ENCODE peak calls at places on chromosomes 16 and 17, in six cellular contexts. One of them, this sample, is unnamed.

GRCh38 chr17:67316776-67317175 is 49.6 kb downstream of the PSMD12 start:
- DNase-seq in body of pancreas: no peak
- DNase-seq in upper lobe of right lung: no peak
- DNase-seq in cardiac fibroblast: no peak
- DNase-seq in IMR-90: no peak
- DNase-seq in AG10803: no peak
- DNase-seq in this sample: no peak

GRCh38 chr17:14331200-14331981 is 30.5 kb downstream of the HS3ST3B1 start:
- DNase-seq in body of pancreas: no peak
- DNase-seq in upper lobe of right lung: no peak
- DNase-seq in cardiac fibroblast: no peak
- DNase-seq in IMR-90: no peak
- DNase-seq in AG10803: no peak
- DNase-seq in this sample: no peak

GRCh38 chr16:27228621-27229501 is 25.5 kb downstream of the KDM8 start:
- DNase-seq in body of pancreas: peak; percentile 68
- DNase-seq in upper lobe of right lung: no peak
- DNase-seq in cardiac fibroblast: no peak
- DNase-seq in IMR-90: no peak
- DNase-seq in AG10803: no peak
- DNase-seq in this sample: no peak

GRCh38 chr17:34761646-34762045 is 182.3 kb downstream of the TMEM132E start:
- DNase-seq in body of pancreas: no peak
- DNase-seq in upper lobe of right lung: no peak
- DNase-seq in cardiac fibroblast: no peak
- DNase-seq in IMR-90: no peak
- DNase-seq in AG10803: no peak
- DNase-seq in this sample: no peak

GRCh38 chr17:75861927-75862317 is 6.8 kb upstream of the WBP2 start:
- DNase-seq in body of pancreas: no peak
- DNase-seq in upper lobe of right lung: no peak
- DNase-seq in cardiac fibroblast: no peak
- DNase-seq in IMR-90: no peak
- DNase-seq in AG10803: peak; percentile 58
- DNase-seq in this sample: no peak

GRCh38 chr16:81431554-81432353 is 12.9 kb upstream of the CMIP start:
- DNase-seq in body of pancreas: no peak
- DNase-seq in upper lobe of right lung: peak; percentile 72
- DNase-seq in cardiac fibroblast: peak; percentile 82
- DNase-seq in IMR-90: peak; percentile 77
- DNase-seq in AG10803: peak; percentile 83
- DNase-seq in this sample: peak; percentile 20

GRCh38 chr16:66212426-66212825 is 154.1 kb upstream of the CDH5 start:
- DNase-seq in body of pancreas: no peak
- DNase-seq in upper lobe of right lung: no peak
- DNase-seq in cardiac fibroblast: no peak
- DNase-seq in IMR-90: no peak
- DNase-seq in AG10803: no peak
- DNase-seq in this sample: no peak

GRCh38 chr16:55257971-55258613 is 65.9 kb upstream of the IRX6 start:
- DNase-seq in body of pancreas: peak; percentile 78
- DNase-seq in upper lobe of right lung: peak; percentile 86
- DNase-seq in cardiac fibroblast: peak; percentile 49
- DNase-seq in IMR-90: peak; percentile 26
- DNase-seq in AG10803: peak; percentile 71
- DNase-seq in this sample: peak; percentile 23

GRCh38 chr17:17226451-17227265 is 10.3 kb downstream of the FLCN start:
- DNase-seq in body of pancreas: no peak
- DNase-seq in upper lobe of right lung: no peak
- DNase-seq in cardiac fibroblast: no peak
- DNase-seq in IMR-90: no peak
- DNase-seq in AG10803: no peak
- DNase-seq in this sample: no peak

GRCh38 chr16:17470871-17471744 is at the start of gene XYLT1:
- DNase-seq in body of pancreas: peak; percentile 59
- DNase-seq in upper lobe of right lung: peak; percentile 68
- DNase-seq in cardiac fibroblast: peak; percentile 78
- DNase-seq in IMR-90: peak; percentile 94
- DNase-seq in AG10803: peak; percentile 98
- DNase-seq in this sample: peak; percentile 95

GRCh38 chr17:21680366-21680765 is 12.0 kb upstream of the KCNJ18 start:
- DNase-seq in body of pancreas: no peak
- DNase-seq in upper lobe of right lung: no peak
- DNase-seq in cardiac fibroblast: no peak
- DNase-seq in IMR-90: no peak
- DNase-seq in AG10803: no peak
- DNase-seq in this sample: no peak

GRCh38 chr17:32281011-32281451 is 15.4 kb downstream of the RHBDL3 start:
- DNase-seq in body of pancreas: peak; percentile 29
- DNase-seq in upper lobe of right lung: no peak
- DNase-seq in cardiac fibroblast: no peak
- DNase-seq in IMR-90: no peak
- DNase-seq in AG10803: no peak
- DNase-seq in this sample: no peak

GRCh38 chr16:53960050-53960812 is 256.3 kb downstream of the FTO start:
- DNase-seq in body of pancreas: no peak
- DNase-seq in upper lobe of right lung: no peak
- DNase-seq in cardiac fibroblast: no peak
- DNase-seq in IMR-90: no peak
- DNase-seq in AG10803: no peak
- DNase-seq in this sample: no peak

GRCh38 chr17:39606434-39607056 is 1.2 kb downstream of the NEUROD2 start:
- DNase-seq in body of pancreas: no peak
- DNase-seq in upper lobe of right lung: no peak
- DNase-seq in cardiac fibroblast: no peak
- DNase-seq in IMR-90: no peak
- DNase-seq in AG10803: no peak
- DNase-seq in this sample: no peak
- H3K4me3 ChIP-seq in body of pancreas: no peak overlapping the region
- H3K4me3 ChIP-seq in upper lobe of right lung: no peak overlapping the region
- H3K4me3 ChIP-seq in cardiac fibroblast: no peak overlapping the region
- H3K4me3 ChIP-seq in IMR-90: no peak overlapping the region
- H3K4me3 ChIP-seq in AG10803: no peak overlapping the region
- H3K4me3 ChIP-seq in this sample: no peak overlapping the region

GRCh38 chr16:85083051-85083639 is 29.1 kb downstream of the CIBAR2 start:
- DNase-seq in body of pancreas: no peak
- DNase-seq in upper lobe of right lung: no peak
- DNase-seq in cardiac fibroblast: no peak
- DNase-seq in IMR-90: peak; percentile 27
- DNase-seq in AG10803: no peak
- DNase-seq in this sample: no peak
- H3K4me3 ChIP-seq in body of pancreas: no peak overlapping the region
- H3K4me3 ChIP-seq in upper lobe of right lung: no peak overlapping the region
- H3K4me3 ChIP-seq in cardiac fibroblast: no peak overlapping the region
- H3K4me3 ChIP-seq in IMR-90: no peak overlapping the region
- H3K4me3 ChIP-seq in AG10803: no peak overlapping the region
- H3K4me3 ChIP-seq in this sample: no peak overlapping the region

GRCh38 chr17:72030067-72030899 is 90.5 kb upstream of the SOX9 start:
- DNase-seq in body of pancreas: peak; percentile 48
- DNase-seq in upper lobe of right lung: peak; percentile 61
- DNase-seq in cardiac fibroblast: peak; percentile 53
- DNase-seq in IMR-90: peak; percentile 61
- DNase-seq in AG10803: peak; percentile 62
- DNase-seq in this sample: no peak
- H3K4me3 ChIP-seq in body of pancreas: no peak overlapping the region
- H3K4me3 ChIP-seq in upper lobe of right lung: peak overlapping the region; percentile 50
- H3K4me3 ChIP-seq in cardiac fibroblast: peak overlapping the region; percentile 49
- H3K4me3 ChIP-seq in IMR-90: peak overlapping the region; percentile 76
- H3K4me3 ChIP-seq in AG10803: peak overlapping the region; percentile 62
- H3K4me3 ChIP-seq in this sample: peak overlapping the region; percentile 68

DNA sequence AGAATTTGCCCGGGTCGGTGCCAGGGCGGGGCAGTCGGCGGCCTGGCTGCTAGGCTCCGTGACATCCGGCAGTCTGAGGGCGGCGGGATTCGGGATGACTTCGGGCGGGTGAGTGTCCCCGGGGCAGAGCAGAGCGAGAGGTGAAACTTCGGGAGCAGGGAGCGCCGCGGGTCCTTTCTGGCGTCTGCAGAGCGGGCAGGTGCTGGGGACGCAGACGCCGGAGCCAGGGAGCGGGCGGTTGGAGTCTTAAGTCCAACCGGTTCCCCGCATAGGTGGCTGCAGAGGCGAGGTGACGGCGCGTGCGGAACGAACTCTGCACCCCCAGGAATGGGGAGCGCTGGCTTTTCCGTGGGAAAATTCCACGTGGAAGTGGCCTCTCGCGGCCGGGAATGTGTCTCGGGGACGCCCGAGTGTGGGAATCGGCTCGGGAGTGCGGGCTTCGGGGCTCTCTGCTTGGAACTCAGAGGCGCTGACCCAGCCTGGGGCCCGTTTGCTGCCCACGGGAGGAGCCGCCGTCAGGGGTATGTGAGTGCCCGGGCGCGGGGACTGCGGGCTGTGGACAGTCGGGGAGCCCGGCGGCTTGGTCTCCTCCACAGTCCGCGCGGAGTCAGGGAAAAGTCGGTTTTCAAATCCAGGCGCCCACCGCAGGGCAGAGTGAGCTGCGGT is at the start of gene B4GALNT2:
- DNase-seq in body of pancreas: peak; percentile 14
- DNase-seq in upper lobe of right lung: peak; percentile 66
- DNase-seq in cardiac fibroblast: no peak
- DNase-seq in IMR-90: no peak
- DNase-seq in AG10803: no peak
- DNase-seq in this sample: no peak
- H3K4me3 ChIP-seq in body of pancreas: no peak within 1 kb of the TSS
- H3K4me3 ChIP-seq in upper lobe of right lung: peak within 1 kb of the TSS; percentile 32
- H3K4me3 ChIP-seq in cardiac fibroblast: peak within 1 kb of the TSS; percentile 23
- H3K4me3 ChIP-seq in IMR-90: peak within 1 kb of the TSS; percentile 41
- H3K4me3 ChIP-seq in AG10803: peak within 1 kb of the TSS; percentile 43
- H3K4me3 ChIP-seq in this sample: peak within 1 kb of the TSS; percentile 47

DNA sequence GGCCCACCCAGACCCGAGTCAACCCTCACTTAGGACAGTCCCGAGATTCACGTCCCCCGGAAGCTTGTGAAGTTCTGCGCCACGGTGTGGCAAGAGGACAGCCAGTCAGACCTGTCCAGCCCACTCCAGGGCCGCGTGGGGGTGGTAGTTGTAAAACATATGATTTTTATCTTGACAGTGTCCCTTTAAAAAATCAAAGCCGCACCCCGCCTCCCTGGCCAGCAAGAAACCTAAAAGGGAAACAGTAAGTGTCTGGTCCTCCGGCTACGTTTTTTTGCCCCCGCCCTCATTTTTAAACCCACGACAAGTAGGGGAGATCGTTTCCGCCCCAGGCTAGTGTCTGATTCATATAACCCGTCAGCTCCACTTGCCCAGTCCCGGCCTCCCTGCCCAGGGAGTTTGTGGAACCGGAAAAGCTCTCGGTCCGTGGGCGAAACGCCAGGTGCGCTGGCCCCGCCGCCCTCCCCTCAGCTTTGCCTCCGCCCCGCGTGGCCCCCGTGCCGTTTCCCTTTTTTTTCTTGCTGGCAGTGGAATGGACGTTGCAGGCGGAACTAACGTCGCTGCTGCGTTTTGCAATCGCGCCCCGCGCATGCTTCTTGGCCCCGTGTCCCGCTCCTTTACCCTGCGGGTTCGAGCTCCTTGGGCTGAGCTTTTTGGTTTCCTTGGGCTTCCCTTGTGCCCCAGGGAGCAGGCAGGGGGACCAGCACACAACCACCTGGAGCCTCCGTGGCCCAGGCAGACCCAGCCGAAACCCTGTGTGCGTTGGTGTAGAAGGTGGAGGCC is 13.3 kb upstream of the NUDT16L1 start:
- DNase-seq in body of pancreas: peak; percentile 40
- DNase-seq in upper lobe of right lung: peak; percentile 94
- DNase-seq in cardiac fibroblast: peak; percentile 23
- DNase-seq in IMR-90: peak; percentile 67
- DNase-seq in AG10803: no peak
- DNase-seq in this sample: no peak
- H3K4me3 ChIP-seq in body of pancreas: no peak overlapping the region
- H3K4me3 ChIP-seq in upper lobe of right lung: peak overlapping the region; percentile 48
- H3K4me3 ChIP-seq in cardiac fibroblast: no peak overlapping the region
- H3K4me3 ChIP-seq in IMR-90: peak overlapping the region; percentile 18
- H3K4me3 ChIP-seq in AG10803: no peak overlapping the region
- H3K4me3 ChIP-seq in this sample: no peak overlapping the region